ENCODE peak calls at places on chromosomes 6 and 20, in six cellular contexts. S is IMR-90, Q is HCT116, V is endothelial cell, I is gastrocnemius medialis, O is hippocampal formation. Z is an unnamed sample.

GRCh38 chr6:141552463-141552862 is 580.3 kb upstream of the GJE1 start:
- DNase-seq in S (peak), Q (peak), V (no peak), I (no peak), O (no peak), Z (no peak)

GRCh38 chr6:71419217-71419953 is 130.8 kb downstream of the OGFRL1 start:
- DNase-seq in S (peak), Q (no peak), V (no peak), I (peak), O (no peak), Z (no peak)

GRCh38 chr6:34157851-34158250 is 12.0 kb upstream of the GRM4 start:
- DNase-seq in S (no peak), Q (no peak), V (no peak), I (no peak), O (no peak), Z (no peak)

GRCh38 chr20:56417911-56418310 is 5.9 kb downstream of the CASS4 start:
- DNase-seq in S (peak), Q (no peak), V (no peak), I (no peak), O (no peak), Z (no peak)

GRCh38 chr20:31490752-31491151 is 15.7 kb downstream of the REM1 start:
- DNase-seq in S (no peak), Q (no peak), V (no peak), I (no peak), O (no peak), Z (no peak)

GRCh38 chr6:139080255-139080920 is 51.8 kb downstream of the ABRACL start:
- DNase-seq in S (no peak), Q (no peak), V (no peak), I (peak), O (no peak), Z (no peak)

GRCh38 chr6:135880066-135880972 is 28.8 kb downstream of the PDE7B start:
- DNase-seq in S (peak), Q (no peak), V (no peak), I (no peak), O (no peak), Z (peak)

GRCh38 chr6:53492860-53493634 is 51.9 kb downstream of the GCLC start:
- DNase-seq in S (peak), Q (peak), V (no peak), I (peak), O (peak), Z (peak)

GRCh38 chr20:63915471-63915870 is 20.5 kb downstream of the DNAJC5 start:
- DNase-seq in S (no peak), Q (no peak), V (no peak), I (no peak), O (peak), Z (no peak)

GRCh38 chr6:162443101-162443500 is 284.5 kb downstream of the PRKN start:
- DNase-seq in S (no peak), Q (no peak), V (no peak), I (no peak), O (no peak), Z (no peak)

GRCh38 chr20:24879875-24880274 is 69.2 kb upstream of the CST7 start:
- DNase-seq in S (no peak), Q (no peak), V (no peak), I (no peak), O (no peak), Z (no peak)

GRCh38 chr6:138989098-138989983 is 1.3 kb upstream of the REPS1 start:
- DNase-seq in S (no peak), Q (no peak), V (no peak), I (no peak), O (no peak), Z (no peak)

GRCh38 chr6:67285770-67286495 is 1349.1 kb upstream of the ADGRB3 start:
- DNase-seq in S (no peak), Q (no peak), V (no peak), I (no peak), O (no peak), Z (no peak)

GRCh38 chr20:50359607-50360217 is 150.5 kb upstream of the PTPN1 start:
- DNase-seq in S (no peak), Q (no peak), V (no peak), I (no peak), O (no peak), Z (no peak)

GRCh38 chr20:54470697-54471096 is 4.7 kb upstream of the DOK5 start:
- DNase-seq in S (no peak), Q (no peak), V (no peak), I (no peak), O (no peak), Z (no peak)

GRCh38 chr6:110490110-110490509 is 13.7 kb upstream of the SLC22A16 start:
- DNase-seq in S (no peak), Q (no peak), V (no peak), I (no peak), O (no peak), Z (no peak)

GRCh38 chr6:106161475-106161874 is 75.3 kb downstream of the PRDM1 start:
- DNase-seq in S (no peak), Q (no peak), V (no peak), I (no peak), O (no peak), Z (no peak)

GRCh38 chr6:75934643-75935472 is 137.6 kb downstream of the IMPG1 start:
- DNase-seq in S (peak), Q (peak), V (peak), I (peak), O (peak), Z (peak)

GRCh38 chr6:136608991-136609390 is 58.8 kb upstream of the MAP7 start:
- DNase-seq in S (peak), Q (no peak), V (no peak), I (no peak), O (no peak), Z (no peak)

GRCh38 chr6:56692586-56693245 is 50.0 kb upstream of the DST start:
- DNase-seq in S (peak), Q (no peak), V (no peak), I (no peak), O (peak), Z (no peak)

GRCh38 chr6:146546440-146546839 is 2.8 kb downstream of the RAB32 start:
- DNase-seq in S (peak), Q (no peak), V (no peak), I (peak), O (no peak), Z (no peak)

GRCh38 chr6:97203343-97203742 is 79.7 kb downstream of the MMS22L start:
- DNase-seq in S (peak), Q (no peak), V (no peak), I (no peak), O (no peak), Z (no peak)

GRCh38 chr6:69343856-69344255 is 453.0 kb downstream of the LMBRD1 start:
- DNase-seq in S (no peak), Q (no peak), V (no peak), I (no peak), O (peak), Z (no peak)

GRCh38 chr6:91094806-91095475 is 508.1 kb upstream of the MAP3K7 start:
- DNase-seq in S (no peak), Q (no peak), V (no peak), I (no peak), O (no peak), Z (no peak)

GRCh38 chr6:28393912-28394662 is 5.5 kb downstream of the ZSCAN12 start:
- DNase-seq in S (peak), Q (no peak), V (peak), I (no peak), O (no peak), Z (peak)

Z was measured in KG1.